ENCODE peak calls at places on chromosomes 5 and 9, in five cellular contexts. I is sigmoid colon, P is breast epithelium, U is suprapubic skin, T is transverse colon. J is an unnamed sample.

GRCh38 chr9:17063535-17064135 is 71.2 kb upstream of the CNTLN start:
- DNase-seq in I (no peak), P (no peak), U (no peak), T (no peak), J (peak)

GRCh38 chr9:959914-960313 is 16.5 kb upstream of the DMRT3 start:
- DNase-seq in I (no peak), P (no peak), U (no peak), T (no peak), J (no peak)

GRCh38 chr9:85401998-85402397 is 339.8 kb downstream of the AGTPBP1 start:
- DNase-seq in I (no peak), P (no peak), U (no peak), T (no peak), J (no peak)

GRCh38 chr5:18314192-18314778 is 680.0 kb downstream of the TAF11L14 start:
- DNase-seq in I (no peak), P (no peak), U (no peak), T (no peak), J (peak)

GRCh38 chr9:112076814-112077213 is 98.3 kb downstream of the SUSD1 start:
- DNase-seq in I (no peak), P (no peak), U (no peak), T (no peak), J (no peak)

GRCh38 chr9:134661791-134662142 is 20.2 kb downstream of the COL5A1 start:
- DNase-seq in I (peak), P (no peak), U (peak), T (peak), J (no peak)

GRCh38 chr9:2741441-2742158 is 24.3 kb downstream of the KCNV2 start:
- DNase-seq in I (no peak), P (no peak), U (no peak), T (no peak), J (no peak)

GRCh38 chr9:94904806-94905205 is 178.3 kb downstream of the AOPEP start:
- DNase-seq in I (no peak), P (no peak), U (no peak), T (no peak), J (no peak)

GRCh38 chr9:104872959-104873850 is 54.8 kb downstream of the ABCA1 start:
- DNase-seq in I (peak), P (no peak), U (no peak), T (peak), J (no peak)

GRCh38 chr5:31776976-31777651 is 138.2 kb downstream of the PDZD2 start:
- DNase-seq in I (no peak), P (no peak), U (no peak), T (no peak), J (no peak)

GRCh38 chr9:14373319-14373632 is 59.3 kb upstream of the NFIB start:
- DNase-seq in I (no peak), P (no peak), U (no peak), T (no peak), J (no peak)

GRCh38 chr5:15702102-15702501 is 202.1 kb downstream of the FBXL7 start:
- DNase-seq in I (no peak), P (no peak), U (no peak), T (no peak), J (no peak)

GRCh38 chr9:26746357-26747072 is 146.1 kb downstream of the CAAP1 start:
- DNase-seq in I (no peak), P (no peak), U (no peak), T (no peak), J (no peak)

GRCh38 chr9:129131300-129132145 is 20.3 kb downstream of the PTPA start:
- DNase-seq in I (peak), P (peak), U (peak), T (peak), J (peak)

GRCh38 chr9:112086627-112087026 is 88.5 kb downstream of the SUSD1 start:
- DNase-seq in I (no peak), P (no peak), U (no peak), T (no peak), J (no peak)

GRCh38 chr9:91420471-91421021 is 3.1 kb downstream of the NFIL3 start:
- DNase-seq in I (no peak), P (no peak), U (no peak), T (no peak), J (no peak)

GRCh38 chr9:129776566-129776937 is 23.7 kb upstream of the PTGES start:
- DNase-seq in I (no peak), P (no peak), U (no peak), T (no peak), J (no peak)

GRCh38 chr9:122125891-122126331 is 32.8 kb upstream of the TTLL11 start:
- DNase-seq in I (peak), P (no peak), U (no peak), T (no peak), J (no peak)

GRCh38 chr9:110933350-110934001 is 104.8 kb downstream of the LPAR1 start:
- DNase-seq in I (no peak), P (no peak), U (no peak), T (no peak), J (no peak)

GRCh38 chr9:98149422-98149821 is 30.4 kb upstream of the TRIM14 start:
- DNase-seq in I (no peak), P (no peak), U (no peak), T (no peak), J (no peak)

GRCh38 chr9:69036799-69037198 is 1.2 kb downstream of the FXN start:
- DNase-seq in I (no peak), P (no peak), U (no peak), T (no peak), J (no peak)
- H3K27ac ChIP-seq in I (peak), P (peak), U (peak), T (peak), J (no peak)

GRCh38 chr5:133025804-133026663 is at the start of gene ZCCHC10:
- DNase-seq in I (peak), P (peak), U (peak), T (peak), J (peak)
- TF ChIP-seq POLR2A in I (peak), P (peak), U (no peak), T (peak), J (peak)

GRCh38 chr9:38012767-38013450 is 56.1 kb downstream of the SHB start:
- DNase-seq in I (no peak), P (no peak), U (no peak), T (no peak), J (no peak)
- H3K27ac ChIP-seq in I (no peak), P (no peak), U (no peak), T (no peak), J (no peak)

DNA sequence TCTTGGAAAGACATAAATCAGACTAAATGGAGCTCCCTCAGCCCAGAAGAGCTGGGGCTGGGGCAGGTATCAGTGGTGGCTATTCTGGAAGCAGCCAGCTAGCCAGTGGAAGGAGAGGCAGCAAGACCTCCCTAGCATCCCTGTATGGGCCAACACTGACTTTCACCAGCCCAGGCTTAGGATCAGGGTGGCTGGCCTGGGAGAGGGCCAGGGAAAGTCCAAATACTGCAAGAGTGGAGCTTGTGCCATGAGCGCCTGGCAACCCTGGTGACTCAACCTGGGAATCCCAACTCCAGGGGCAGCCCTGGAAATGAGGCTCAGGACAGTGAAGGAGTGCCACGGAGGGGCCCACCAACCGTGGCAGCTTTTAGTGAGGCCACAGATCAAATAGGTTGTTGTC is 7.6 kb upstream of the IRF1 start:
- DNase-seq in I (peak), P (peak), U (peak), T (no peak), J (peak)
- TF ChIP-seq POLR2A in I (no peak), P (no peak), U (no peak), T (no peak), J (no peak)